ENCODE peak calls at places on chromosomes 12 and 14, in seven cellular contexts. One of them, this sample, is unnamed.

GRCh38 chr12:114631242-114631641 is 52.7 kb downstream of the TBX3 start:
- DNase-seq in IMR-90: no peak
- DNase-seq in SK-N-SH: peak; percentile 36
- DNase-seq in H1: no peak
- DNase-seq in K562: no peak
- DNase-seq in GM12878: no peak
- DNase-seq in HepG2: no peak
- DNase-seq in this sample: no peak

GRCh38 chr12:52436000-52436827 is 2.0 kb upstream of the KRT75 start:
- DNase-seq in SK-N-SH: no peak
- DNase-seq in IMR-90: peak; percentile 6
- DNase-seq in GM12878: no peak
- DNase-seq in K562: no peak
- DNase-seq in HepG2: no peak
- DNase-seq in H1: no peak
- DNase-seq in this sample: no peak

GRCh38 chr14:105646175-105646574 is 119.8 kb downstream of the TMEM121 start:
- DNase-seq in HepG2: no peak
- DNase-seq in H1: no peak
- DNase-seq in K562: no peak
- DNase-seq in GM12878: no peak
- DNase-seq in SK-N-SH: no peak
- DNase-seq in IMR-90: no peak
- DNase-seq in this sample: no peak

GRCh38 chr14:76456200-76456599 is 80.3 kb downstream of the ESRRB start:
- DNase-seq in HepG2: peak; percentile 18
- DNase-seq in GM12878: peak; percentile 7
- DNase-seq in K562: peak; percentile 53
- DNase-seq in H1: peak; percentile 81
- DNase-seq in IMR-90: peak; percentile 8
- DNase-seq in SK-N-SH: peak; percentile 62
- DNase-seq in this sample: peak; percentile 28

GRCh38 chr12:47021298-47021697 is 58.1 kb upstream of the PCED1B start:
- DNase-seq in IMR-90: peak; percentile 95
- DNase-seq in K562: peak; percentile 30
- DNase-seq in SK-N-SH: peak; percentile 17
- DNase-seq in H1: no peak
- DNase-seq in GM12878: peak; percentile 11
- DNase-seq in HepG2: peak; percentile 46
- DNase-seq in this sample: peak; percentile 90

GRCh38 chr12:74647241-74647640 is 109.6 kb downstream of the ATXN7L3B start:
- DNase-seq in H1: no peak
- DNase-seq in HepG2: no peak
- DNase-seq in K562: no peak
- DNase-seq in IMR-90: no peak
- DNase-seq in SK-N-SH: no peak
- DNase-seq in GM12878: no peak
- DNase-seq in this sample: no peak

GRCh38 chr12:104859144-104859543 is 98.9 kb downstream of the SLC41A2 start:
- DNase-seq in IMR-90: peak; percentile 61
- DNase-seq in K562: no peak
- DNase-seq in SK-N-SH: no peak
- DNase-seq in H1: no peak
- DNase-seq in GM12878: no peak
- DNase-seq in HepG2: no peak
- DNase-seq in this sample: no peak

GRCh38 chr14:96086574-96087077 is 47.5 kb downstream of the C14orf132 start:
- DNase-seq in HepG2: no peak
- DNase-seq in IMR-90: peak; percentile 25
- DNase-seq in H1: no peak
- DNase-seq in GM12878: no peak
- DNase-seq in K562: no peak
- DNase-seq in SK-N-SH: no peak
- DNase-seq in this sample: no peak

GRCh38 chr14:103372552-103373304 is 12.5 kb upstream of the MARK3 start:
- DNase-seq in IMR-90: peak; percentile 97
- DNase-seq in SK-N-SH: no peak
- DNase-seq in GM12878: no peak
- DNase-seq in K562: peak; percentile 51
- DNase-seq in HepG2: peak; percentile 48
- DNase-seq in H1: no peak
- DNase-seq in this sample: peak; percentile 72

GRCh38 chr12:104213952-104214351 is 1.6 kb upstream of the TXNRD1 start:
- DNase-seq in K562: no peak
- DNase-seq in H1: peak; percentile 6
- DNase-seq in IMR-90: peak; percentile 96
- DNase-seq in GM12878: no peak
- DNase-seq in HepG2: no peak
- DNase-seq in SK-N-SH: peak; percentile 58
- DNase-seq in this sample: no peak

GRCh38 chr12:14765398-14765797 is 37.9 kb downstream of the WBP11 start:
- DNase-seq in K562: no peak
- DNase-seq in IMR-90: no peak
- DNase-seq in SK-N-SH: no peak
- DNase-seq in GM12878: no peak
- DNase-seq in H1: no peak
- DNase-seq in HepG2: no peak
- DNase-seq in this sample: no peak

GRCh38 chr12:124578445-124578844 is 11.0 kb upstream of the NCOR2 start:
- DNase-seq in IMR-90: no peak
- DNase-seq in H1: no peak
- DNase-seq in GM12878: no peak
- DNase-seq in SK-N-SH: no peak
- DNase-seq in K562: no peak
- DNase-seq in HepG2: no peak
- DNase-seq in this sample: no peak

GRCh38 chr14:51869426-51870113 is 9.2 kb downstream of the GNG2 start:
- DNase-seq in GM12878: no peak
- DNase-seq in SK-N-SH: no peak
- DNase-seq in K562: no peak
- DNase-seq in H1: no peak
- DNase-seq in IMR-90: no peak
- DNase-seq in HepG2: no peak
- DNase-seq in this sample: no peak

GRCh38 chr14:75709207-75709812 is 48.3 kb downstream of the TTLL5 start:
- DNase-seq in H1: peak; percentile 56
- DNase-seq in GM12878: peak; percentile 24
- DNase-seq in SK-N-SH: peak; percentile 52
- DNase-seq in IMR-90: peak; percentile 88
- DNase-seq in K562: peak; percentile 48
- DNase-seq in HepG2: peak; percentile 67
- DNase-seq in this sample: peak; percentile 68

GRCh38 chr14:34275038-34275437 is 187.0 kb downstream of the SPTSSA start:
- DNase-seq in K562: no peak
- DNase-seq in IMR-90: no peak
- DNase-seq in GM12878: no peak
- DNase-seq in SK-N-SH: no peak
- DNase-seq in HepG2: no peak
- DNase-seq in H1: no peak
- DNase-seq in this sample: no peak

GRCh38 chr14:90870950-90871604 is 54.8 kb upstream of the TTC7B start:
- DNase-seq in H1: no peak
- DNase-seq in SK-N-SH: no peak
- DNase-seq in HepG2: no peak
- DNase-seq in IMR-90: peak; percentile 6
- DNase-seq in GM12878: no peak
- DNase-seq in K562: no peak
- DNase-seq in this sample: no peak

GRCh38 chr12:21451529-21451928 is 14.1 kb downstream of the PYROXD1 start:
- DNase-seq in SK-N-SH: no peak
- DNase-seq in IMR-90: peak; percentile 56
- DNase-seq in H1: no peak
- DNase-seq in GM12878: no peak
- DNase-seq in HepG2: no peak
- DNase-seq in K562: no peak
- DNase-seq in this sample: no peak

GRCh38 chr12:27180862-27181261 is 63.2 kb upstream of the STK38L start:
- DNase-seq in H1: no peak
- DNase-seq in SK-N-SH: no peak
- DNase-seq in K562: no peak
- DNase-seq in HepG2: no peak
- DNase-seq in GM12878: no peak
- DNase-seq in IMR-90: no peak
- DNase-seq in this sample: no peak

GRCh38 chr14:78698991-78699390 is 528.8 kb downstream of the NRXN3 start:
- DNase-seq in HepG2: no peak
- DNase-seq in K562: no peak
- DNase-seq in SK-N-SH: no peak
- DNase-seq in GM12878: no peak
- DNase-seq in H1: no peak
- DNase-seq in IMR-90: no peak
- DNase-seq in this sample: no peak

GRCh38 chr14:95198320-95198719 is 41.0 kb upstream of the DICER1 start:
- DNase-seq in IMR-90: no peak
- DNase-seq in HepG2: no peak
- DNase-seq in GM12878: no peak
- DNase-seq in H1: no peak
- DNase-seq in SK-N-SH: no peak
- DNase-seq in K562: no peak
- DNase-seq in this sample: no peak

GRCh38 chr14:90050271-90050670 is 11.5 kb upstream of the KCNK13 start:
- DNase-seq in K562: no peak
- DNase-seq in SK-N-SH: no peak
- DNase-seq in HepG2: no peak
- DNase-seq in H1: no peak
- DNase-seq in IMR-90: no peak
- DNase-seq in GM12878: no peak
- DNase-seq in this sample: no peak

GRCh38 chr14:55077155-55077554 is 25.7 kb downstream of the MAPK1IP1L start:
- DNase-seq in IMR-90: no peak
- DNase-seq in SK-N-SH: no peak
- DNase-seq in HepG2: peak; percentile 19
- DNase-seq in GM12878: no peak
- DNase-seq in H1: peak; percentile 45
- DNase-seq in K562: no peak
- DNase-seq in this sample: peak; percentile 58

GRCh38 chr14:55075628-55076027 is 24.2 kb downstream of the MAPK1IP1L start:
- DNase-seq in SK-N-SH: no peak
- DNase-seq in HepG2: no peak
- DNase-seq in H1: no peak
- DNase-seq in GM12878: no peak
- DNase-seq in K562: no peak
- DNase-seq in IMR-90: peak; percentile 70
- DNase-seq in this sample: no peak

GRCh38 chr14:55073856-55074255 is 22.4 kb downstream of the MAPK1IP1L start:
- DNase-seq in GM12878: no peak
- DNase-seq in K562: no peak
- DNase-seq in H1: peak; percentile 23
- DNase-seq in SK-N-SH: no peak
- DNase-seq in HepG2: no peak
- DNase-seq in IMR-90: peak; percentile 81
- DNase-seq in this sample: no peak

GRCh38 chr14:55071870-55072640 is 20.6 kb downstream of the MAPK1IP1L start:
- DNase-seq in SK-N-SH: no peak
- DNase-seq in IMR-90: peak; percentile 94
- DNase-seq in GM12878: peak; percentile 92
- DNase-seq in HepG2: no peak
- DNase-seq in H1: no peak
- DNase-seq in K562: no peak
- DNase-seq in this sample: no peak

GRCh38 chr14:55074662-55075061 is 23.2 kb downstream of the MAPK1IP1L start:
- DNase-seq in GM12878: peak; percentile 81
- DNase-seq in H1: peak; percentile 43
- DNase-seq in K562: no peak
- DNase-seq in IMR-90: peak; percentile 60
- DNase-seq in HepG2: no peak
- DNase-seq in SK-N-SH: no peak
- DNase-seq in this sample: no peak
- TF ChIP-seq RAD21 in GM12878: no peak
- TF ChIP-seq RAD21 in H1: no peak
- TF ChIP-seq RAD21 in K562: no peak
- TF ChIP-seq RAD21 in IMR-90: no peak
- TF ChIP-seq RAD21 in HepG2: no peak
- TF ChIP-seq RAD21 in SK-N-SH: no peak
- TF ChIP-seq RAD21 in this sample: no peak

DNA sequence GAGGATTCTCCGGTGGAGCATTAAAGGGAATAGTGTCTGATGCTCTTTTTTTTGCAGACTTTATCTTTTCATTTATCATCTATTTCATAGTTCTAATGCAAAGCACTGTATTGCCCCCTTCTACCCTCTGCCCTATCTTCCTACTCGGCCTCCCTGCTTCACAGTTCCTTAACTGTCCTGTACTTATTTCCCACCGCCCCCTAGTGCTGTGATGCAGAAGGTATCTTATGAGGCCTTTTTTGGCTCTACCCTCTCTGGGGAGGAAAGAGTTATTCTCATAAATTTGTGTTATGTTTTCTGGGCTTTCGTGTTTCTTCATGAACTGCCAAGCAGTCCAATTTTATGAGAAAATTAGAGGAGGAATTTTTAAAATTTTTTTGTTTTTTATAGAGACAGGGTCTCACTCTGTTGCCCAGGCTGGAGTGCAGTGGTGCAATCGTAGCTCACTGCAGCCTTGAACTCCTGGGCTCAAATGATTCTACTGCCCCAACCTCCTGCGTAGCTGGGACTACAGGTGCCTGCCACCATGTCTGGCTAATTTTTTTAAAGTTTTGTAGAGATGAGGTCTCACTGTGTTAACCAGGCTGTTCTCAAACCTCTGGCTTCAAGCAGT is 1.2 kb downstream of the ITFG2 start:
- DNase-seq in SK-N-SH: peak; percentile 78
- DNase-seq in H1: no peak
- DNase-seq in GM12878: no peak
- DNase-seq in IMR-90: peak; percentile 69
- DNase-seq in HepG2: peak; percentile 69
- DNase-seq in K562: peak; percentile 58
- DNase-seq in this sample: peak; percentile 41
- H2AFZ ChIP-seq in SK-N-SH: peak overlapping the region; percentile 87
- H2AFZ ChIP-seq in H1: no peak overlapping the region
- H2AFZ ChIP-seq in GM12878: peak overlapping the region; percentile 15
- H2AFZ ChIP-seq in IMR-90: no peak overlapping the region
- H2AFZ ChIP-seq in HepG2: no peak overlapping the region
- H2AFZ ChIP-seq in K562: peak overlapping the region; percentile 97
- H2AFZ ChIP-seq in this sample: no peak overlapping the region

DNA sequence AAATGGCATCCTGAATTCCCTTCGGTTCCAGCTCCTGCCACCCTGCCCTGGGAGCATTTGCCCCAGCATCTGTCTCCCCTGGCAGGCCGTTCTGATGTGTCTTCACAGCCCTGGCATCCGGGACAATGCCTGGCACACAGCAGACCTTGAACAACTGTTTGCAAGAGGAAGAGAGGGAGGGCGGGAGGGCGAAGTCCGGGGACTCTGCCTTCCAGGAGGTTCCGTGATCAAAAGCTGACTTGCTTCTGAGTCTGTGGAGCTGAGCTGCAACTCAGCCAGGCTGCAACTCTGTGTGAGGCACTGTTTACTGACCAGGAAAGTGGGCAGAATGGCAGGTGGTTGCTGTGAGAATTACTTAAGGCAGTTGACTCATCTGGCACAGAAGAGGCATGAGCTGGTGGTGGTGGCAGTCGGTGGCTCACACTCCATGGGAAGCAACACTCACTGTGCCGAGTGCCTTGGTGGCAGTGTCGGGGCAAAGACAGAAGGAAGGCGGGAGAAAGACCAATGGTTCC is 61.1 kb upstream of the DLK1 start:
- DNase-seq in SK-N-SH: no peak
- DNase-seq in K562: no peak
- DNase-seq in IMR-90: no peak
- DNase-seq in GM12878: no peak
- DNase-seq in HepG2: no peak
- DNase-seq in H1: no peak
- DNase-seq in this sample: no peak
- TF ChIP-seq RAD21 in SK-N-SH: no peak
- TF ChIP-seq RAD21 in K562: no peak
- TF ChIP-seq RAD21 in IMR-90: no peak
- TF ChIP-seq RAD21 in GM12878: no peak
- TF ChIP-seq RAD21 in HepG2: no peak
- TF ChIP-seq RAD21 in H1: no peak
- TF ChIP-seq RAD21 in this sample: no peak

GRCh38 chr12:111406474-111407370 is 999 bp downstream of the SH2B3 start:
- DNase-seq in K562: no peak
- DNase-seq in GM12878: no peak
- DNase-seq in H1: no peak
- DNase-seq in SK-N-SH: peak; percentile 44
- DNase-seq in HepG2: no peak
- DNase-seq in IMR-90: no peak
- DNase-seq in this sample: no peak
- H2AFZ ChIP-seq in K562: peak overlapping the region; percentile 30
- H2AFZ ChIP-seq in GM12878: no peak overlapping the region
- H2AFZ ChIP-seq in H1: no peak overlapping the region
- H2AFZ ChIP-seq in SK-N-SH: no peak overlapping the region
- H2AFZ ChIP-seq in HepG2: no peak overlapping the region
- H2AFZ ChIP-seq in IMR-90: peak overlapping the region; percentile 85
- H2AFZ ChIP-seq in this sample: no peak overlapping the region

This sample was measured in HCT116.